ENCODE peak calls at places on chromosomes 6 and 20, in ten cellular contexts. E is cardiac muscle cell, J is left ventricle myocardium inferior, C is heart right ventricle, Y is gastrocnemius medialis, Z is HL-60, D is right atrium auricular region, U is IMR-90, P is sigmoid colon, X is HCT116. I is an unnamed sample.

GRCh38 chr6:89828988-89829590 is 591 bp upstream of the CASP8AP2 start:
- DNase-seq in E (no peak), J (no peak), C (no peak), Y (no peak), Z (no peak), D (no peak), U (no peak), P (peak; percentile 65), X (no peak), I (no peak)

GRCh38 chr6:168214586-168215104 is 104.9 kb downstream of the DACT2 start:
- DNase-seq in E (no peak), J (no peak), C (no peak), Y (no peak), Z (no peak), D (no peak), U (no peak), P (no peak), X (no peak), I (no peak)

GRCh38 chr6:170212956-170213636 is 77.8 kb downstream of the DLL1 start:
- DNase-seq in E (no peak), J (no peak), C (no peak), Y (no peak), Z (no peak), D (peak; percentile 11), U (no peak), P (peak; percentile 44), X (no peak), I (no peak)

GRCh38 chr20:31716818-31717477 is 5.7 kb downstream of the BCL2L1 start:
- DNase-seq in E (no peak), J (no peak), C (no peak), Y (no peak), Z (no peak), D (no peak), U (no peak), P (peak; percentile 24), X (no peak), I (no peak)

GRCh38 chr20:30610751-30611150 is 646.7 kb upstream of the DEFB115 start:
- DNase-seq in E (no peak), J (no peak), C (no peak), Y (no peak), Z (no peak), D (no peak), U (no peak), P (no peak), X (no peak), I (no peak)

GRCh38 chr6:155530219-155530834 is 74.7 kb upstream of the NOX3 start:
- DNase-seq in E (peak; percentile 68), J (no peak), C (no peak), Y (peak; percentile 12), Z (no peak), D (no peak), U (peak; percentile 60), P (no peak), X (peak; percentile 27), I (peak; percentile 59)

GRCh38 chr6:35519313-35520015 is 6.8 kb upstream of the TULP1 start:
- DNase-seq in E (no peak), J (no peak), C (no peak), Y (no peak), Z (no peak), D (no peak), U (no peak), P (no peak), X (no peak), I (no peak)

GRCh38 chr6:42744351-42744890 is 1.5 kb downstream of the TBCC start:
- DNase-seq in E (no peak), J (no peak), C (no peak), Y (peak; percentile 32), Z (no peak), D (no peak), U (no peak), P (no peak), X (no peak), I (peak; percentile 19)

GRCh38 chr6:108180266-108180665 is 14.4 kb downstream of the NR2E1 start:
- DNase-seq in E (no peak), J (no peak), C (no peak), Y (no peak), Z (no peak), D (no peak), U (no peak), P (no peak), X (no peak), I (no peak)
- TF ChIP-seq CTCF in E (no peak), J (no peak), C (no peak), Y (no peak), Z (no peak), D (no peak), U (no peak), P (no peak), X (no peak), I (no peak)

GRCh38 chr6:36915599-36915998 is 29.8 kb downstream of the C6orf89 start:
- DNase-seq in E (no peak), J (no peak), C (no peak), Y (no peak), Z (peak; percentile 43), D (no peak), U (no peak), P (no peak), X (no peak), I (no peak)

GRCh38 chr6:36913082-36913481 is 27.3 kb downstream of the C6orf89 start:
- DNase-seq in E (no peak), J (no peak), C (no peak), Y (no peak), Z (no peak), D (no peak), U (no peak), P (no peak), X (no peak), I (no peak)

GRCh38 chr6:36914227-36914794 is 28.6 kb downstream of the C6orf89 start:
- DNase-seq in E (no peak), J (no peak), C (no peak), Y (peak; percentile 63), Z (no peak), D (no peak), U (peak; percentile 56), P (no peak), X (peak; percentile 73), I (peak; percentile 45)

GRCh38 chr6:36911946-36912555 is 26.3 kb downstream of the C6orf89 start:
- DNase-seq in E (no peak), J (no peak), C (no peak), Y (no peak), Z (no peak), D (no peak), U (no peak), P (no peak), X (no peak), I (no peak)

DNA sequence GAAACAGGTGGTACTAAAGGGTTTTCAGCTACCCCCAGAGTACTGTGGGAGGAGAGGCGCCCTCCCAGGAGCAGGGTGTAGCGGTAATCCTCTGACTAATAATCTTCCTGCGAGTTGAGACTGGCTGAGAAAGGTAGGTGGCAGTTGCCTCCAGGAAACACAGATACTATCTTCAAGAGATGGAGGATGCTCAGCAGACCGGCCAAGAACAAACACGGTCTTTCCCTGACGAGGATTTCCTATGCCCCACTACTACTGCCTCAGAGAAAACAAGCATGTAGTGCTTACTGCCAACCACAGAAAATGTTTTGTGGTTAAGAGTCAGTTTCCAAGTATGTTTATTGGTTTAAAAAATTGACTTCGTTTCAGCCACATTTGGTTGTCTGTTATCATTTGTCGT is 26.8 kb downstream of the C6orf89 start:
- DNase-seq in E (peak; percentile 72), J (no peak), C (no peak), Y (no peak), Z (no peak), D (no peak), U (peak; percentile 89), P (no peak), X (no peak), I (peak; percentile 93)
- H3K4me3 ChIP-seq in E (no peak overlapping the region), J (no peak overlapping the region), C (no peak overlapping the region), Y (no peak overlapping the region), Z (no peak overlapping the region), D (no peak overlapping the region), U (no peak overlapping the region), P (no peak overlapping the region), X (no peak overlapping the region), I (no peak overlapping the region)

GRCh38 chr6:22827760-22828159 is 258.4 kb downstream of the HDGFL1 start:
- DNase-seq in E (peak; percentile 36), J (no peak), C (no peak), Y (no peak), Z (no peak), D (no peak), U (peak; percentile 28), P (no peak), X (no peak), I (no peak)

GRCh38 chr6:22826961-22827360 is 257.6 kb downstream of the HDGFL1 start:
- DNase-seq in E (no peak), J (no peak), C (no peak), Y (no peak), Z (no peak), D (no peak), U (peak; percentile 52), P (no peak), X (no peak), I (no peak)

GRCh38 chr6:22830463-22830862 is 261.1 kb downstream of the HDGFL1 start:
- DNase-seq in E (no peak), J (no peak), C (no peak), Y (no peak), Z (no peak), D (no peak), U (no peak), P (no peak), X (no peak), I (no peak)

GRCh38 chr6:22829070-22829469 is 259.7 kb downstream of the HDGFL1 start:
- DNase-seq in E (no peak), J (no peak), C (no peak), Y (no peak), Z (no peak), D (no peak), U (no peak), P (no peak), X (no peak), I (no peak)

DNA sequence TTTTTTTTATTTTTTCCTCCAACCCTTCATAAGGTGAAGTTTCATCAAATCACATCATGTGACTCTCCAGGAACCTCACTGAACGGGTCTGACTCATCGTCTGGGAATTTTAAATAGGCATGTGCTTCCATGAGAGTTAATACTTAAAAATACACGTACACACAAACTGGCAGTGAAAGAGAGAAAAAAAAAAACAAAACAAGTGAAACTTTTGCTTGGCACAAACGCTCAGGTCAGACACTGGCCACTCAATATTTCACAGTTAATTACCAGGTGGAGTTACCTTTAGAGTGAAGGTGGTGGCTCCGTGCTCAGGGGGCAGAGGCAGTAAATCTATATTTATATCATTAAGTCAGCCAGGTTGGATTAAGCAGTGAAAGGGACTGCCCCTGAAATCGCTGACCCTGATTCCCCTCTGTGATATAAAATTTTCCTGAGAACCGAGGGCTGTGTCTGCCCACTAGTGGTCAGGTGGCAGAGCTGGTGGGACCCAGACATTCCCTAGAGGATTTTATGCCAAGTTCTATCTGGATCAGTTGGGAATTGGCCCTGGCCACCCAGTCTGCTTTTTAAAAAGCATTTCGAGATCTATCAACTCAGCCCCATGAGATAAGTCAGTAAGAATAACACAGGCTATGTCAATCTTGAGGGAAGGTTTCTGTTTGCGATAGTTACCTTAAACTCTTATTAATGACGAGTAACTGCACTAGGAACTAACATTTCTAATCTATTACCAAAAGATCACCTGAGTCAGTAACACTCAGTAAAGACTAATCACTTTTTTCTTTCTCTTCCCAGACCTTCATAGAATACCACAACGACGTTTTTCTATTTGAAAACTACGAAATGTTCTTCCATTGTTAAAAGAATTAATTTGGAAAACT is 259.1 kb downstream of the HDGFL1 start:
- DNase-seq in E (peak; percentile 96), J (no peak), C (no peak), Y (no peak), Z (no peak), D (no peak), U (peak; percentile 97), P (no peak), X (peak; percentile 53), I (peak; percentile 98)
- TF ChIP-seq CTCF in E (peak; percentile 66), J (peak; percentile 69), C (peak; percentile 72), Y (peak; percentile 55), Z (no peak), D (peak; percentile 70), U (peak; percentile 64), P (no peak), X (peak; percentile 58), I (peak; percentile 77)

DNA sequence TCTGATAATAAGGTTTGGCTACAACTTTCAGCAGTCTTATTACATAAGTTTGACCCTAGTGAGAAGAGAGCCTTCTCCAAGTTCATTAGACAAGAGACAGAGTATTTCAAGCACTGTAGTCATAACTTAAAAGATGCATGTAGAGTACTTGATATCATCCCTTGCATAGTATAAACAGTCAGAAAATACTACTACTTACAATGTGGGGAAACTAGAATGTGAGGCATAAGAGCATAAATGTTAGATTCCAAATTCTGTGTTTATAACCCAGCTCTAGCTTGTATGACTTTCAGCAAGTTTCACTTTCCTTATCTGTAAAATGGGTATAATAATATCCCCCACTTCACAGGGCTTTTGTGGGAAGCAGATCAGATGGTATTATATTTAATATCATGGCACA is 56.8 kb upstream of the TMEM200A start:
- DNase-seq in E (no peak), J (no peak), C (no peak), Y (no peak), Z (no peak), D (no peak), U (no peak), P (no peak), X (no peak), I (no peak)
- H3K4me3 ChIP-seq in E (no peak overlapping the region), J (no peak overlapping the region), C (no peak overlapping the region), Y (no peak overlapping the region), Z (no peak overlapping the region), D (no peak overlapping the region), U (no peak overlapping the region), P (no peak overlapping the region), X (no peak overlapping the region), I (no peak overlapping the region)

I was measured in fibroblast of villous mesenchyme.